ENCODE peak calls at places on chromosomes 5 and 9, in nine cellular contexts. L, S, V, H, B, E, K, Q and O are unnamed samples. For H3K27me3, the result is how much of the 10 kb centered on the place peaks cover.

GRCh38 chr5:157820593-157821252 is 38.2 kb downstream of the CLINT1 start:
- DNase-seq in H (no peak), L (peak), E (peak), V (no peak), K (no peak), B (peak), S (no peak), Q (peak), O (no peak)

GRCh38 chr9:87039809-87040392 is 92.6 kb upstream of the GAS1 start:
- DNase-seq in V (no peak), K (no peak), B (peak), E (no peak), S (no peak), Q (no peak), L (no peak), H (no peak), O (no peak)

GRCh38 chr9:32631991-32632390 is 3.5 kb downstream of the TAF1L start:
- DNase-seq in K (no peak), S (no peak), E (peak), L (no peak), V (no peak), Q (no peak), B (no peak), H (no peak), O (no peak)

GRCh38 chr9:94507531-94508258 is 47.2 kb upstream of the PCAT7 start:
- DNase-seq in Q (no peak), H (no peak), K (no peak), L (no peak), E (no peak), V (no peak), B (no peak), S (no peak), O (no peak)

GRCh38 chr5:75054110-75054930 is 2.0 kb upstream of the GCNT4 start:
- DNase-seq in L (peak), K (peak), S (peak), V (peak), E (no peak), Q (no peak), B (peak), H (no peak), O (no peak)

GRCh38 chr9:123408313-123409266 is 52.6 kb downstream of the CRB2 start:
- DNase-seq in S (no peak), V (no peak), K (no peak), Q (no peak), B (no peak), L (no peak), E (no peak), H (no peak), O (no peak)

GRCh38 chr5:102799017-102799416 is 43.9 kb downstream of the PAM start:
- DNase-seq in K (no peak), L (no peak), H (no peak), E (no peak), B (no peak), V (no peak), Q (no peak), S (no peak), O (no peak)

GRCh38 chr5:43315697-43316096 is 2.5 kb upstream of the HMGCS1 start:
- DNase-seq in E (no peak), V (no peak), Q (no peak), H (no peak), L (no peak), K (no peak), B (no peak), S (no peak), O (no peak)

GRCh38 chr9:87857141-87857947 is 25.3 kb upstream of the SPATA31E1 start:
- DNase-seq in E (no peak), V (no peak), H (no peak), K (no peak), S (no peak), B (no peak), Q (no peak), L (no peak), O (no peak)

GRCh38 chr9:94150890-94151660 is 66.8 kb downstream of the PTPDC1 start:
- DNase-seq in E (no peak), V (no peak), B (no peak), S (no peak), H (no peak), K (no peak), Q (no peak), L (no peak), O (no peak)

GRCh38 chr9:13266172-13266571 is 13.3 kb downstream of the MPDZ start:
- DNase-seq in V (no peak), Q (peak), K (no peak), L (peak), H (no peak), E (no peak), B (peak), S (no peak), O (no peak)

GRCh38 chr5:104179057-104179456 is 616.5 kb upstream of the NUDT12 start:
- DNase-seq in Q (peak), L (peak), E (peak), H (no peak), K (peak), S (no peak), B (peak), V (peak), O (peak)

GRCh38 chr5:139745121-139745799 is 50.3 kb upstream of the PSD2 start:
- DNase-seq in L (peak), S (peak), E (peak), K (no peak), H (no peak), B (peak), Q (no peak), V (no peak), O (no peak)

GRCh38 chr9:115413766-115414382 is 295.9 kb upstream of the TNC start:
- DNase-seq in Q (no peak), H (no peak), S (no peak), V (no peak), L (no peak), K (no peak), E (no peak), B (no peak), O (no peak)

GRCh38 chr9:136947955-136948510 is 3.0 kb downstream of the C8G start:
- DNase-seq in K (no peak), S (no peak), L (peak), H (no peak), Q (no peak), E (peak), V (peak), B (peak), O (no peak)

GRCh38 chr5:1726469-1726865 is 73.2 kb downstream of the MRPL36 start:
- DNase-seq in B (no peak), S (no peak), H (no peak), E (no peak), Q (no peak), V (peak), L (no peak), K (no peak), O (no peak)

DNA sequence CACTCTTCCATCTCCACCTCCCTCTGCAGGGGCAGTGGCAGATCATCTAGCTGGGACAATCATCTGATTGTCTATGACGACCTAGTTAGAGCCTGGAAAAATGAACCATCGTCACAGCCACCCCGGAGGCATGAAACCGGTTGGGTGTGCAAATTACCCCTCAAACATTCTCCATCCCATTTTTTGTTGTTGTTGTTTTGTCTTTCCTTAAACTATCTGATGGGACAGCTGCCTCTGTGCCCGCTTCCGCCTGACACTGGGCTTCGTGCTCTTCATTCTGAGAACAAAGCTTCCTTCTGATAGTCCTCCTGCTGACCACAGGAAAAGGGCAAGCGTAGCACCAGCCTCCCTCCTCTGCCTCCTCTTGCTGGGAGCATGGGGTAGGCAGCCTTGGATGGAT is 7.0 kb upstream of the NDST1 start:
- DNase-seq in V (no peak), E (no peak), K (no peak), B (no peak), L (no peak), H (no peak), Q (no peak), S (no peak), O (no peak)
- H3K27ac ChIP-seq in V (peak), E (no peak), K (no peak), B (no peak), L (peak), H (peak), Q (no peak), S (no peak), O (peak)

GRCh38 chr5:173245319-173246134 is 10.5 kb upstream of the NKX2-5 start:
- DNase-seq in E (peak), S (no peak), H (no peak), L (no peak), V (no peak), B (no peak), Q (no peak), K (no peak), O (no peak)

GRCh38 chr5:173242675-173243085 is 7.7 kb upstream of the NKX2-5 start:
- DNase-seq in H (no peak), S (no peak), V (no peak), L (no peak), K (no peak), B (no peak), Q (no peak), E (no peak), O (no peak)

GRCh38 chr5:173243808-173244305 is 8.9 kb upstream of the NKX2-5 start:
- DNase-seq in K (no peak), E (no peak), L (no peak), H (no peak), V (no peak), Q (no peak), B (no peak), S (no peak), O (no peak)

GRCh38 chr5:173242079-173242478 is 7.1 kb upstream of the NKX2-5 start:
- DNase-seq in Q (no peak), L (no peak), H (no peak), E (no peak), S (no peak), K (no peak), B (no peak), V (no peak), O (no peak)

GRCh38 chr5:173243215-173243614 is 8.2 kb upstream of the NKX2-5 start:
- DNase-seq in K (no peak), B (no peak), Q (no peak), V (no peak), H (no peak), L (no peak), E (no peak), S (no peak), O (no peak)
- H3K27me3 ChIP-seq in K (half or more), B (half or more), Q (half or more), V (half or more), H (half or more), L (half or more), E (half or more), S (half or more), O (half or more)

GRCh38 chr9:78314550-78314949 is 17.6 kb downstream of the PSAT1 start:
- DNase-seq in Q (no peak), E (no peak), K (no peak), H (no peak), V (no peak), B (no peak), L (no peak), S (no peak), O (no peak)

GRCh38 chr9:78316151-78316892 is 19.4 kb downstream of the PSAT1 start:
- DNase-seq in L (no peak), S (no peak), Q (no peak), K (no peak), E (no peak), V (no peak), H (no peak), B (no peak), O (no peak)

GRCh38 chr9:78312125-78312524 is 15.2 kb downstream of the PSAT1 start:
- DNase-seq in L (no peak), E (no peak), K (no peak), S (no peak), Q (no peak), H (no peak), V (no peak), B (no peak), O (no peak)

GRCh38 chr9:78311075-78311474 is 14.2 kb downstream of the PSAT1 start:
- DNase-seq in Q (no peak), L (no peak), K (no peak), B (no peak), V (no peak), S (no peak), H (no peak), E (no peak), O (no peak)

GRCh38 chr9:78314953-78315870 is 18.3 kb downstream of the PSAT1 start:
- DNase-seq in E (no peak), V (no peak), Q (peak), B (peak), L (no peak), S (no peak), H (no peak), K (no peak), O (no peak)
- TF ChIP-seq POLR2A in E (no peak), V (no peak), Q (no peak), B (no peak), L (no peak), S (no peak), H (no peak), K (peak), O (no peak)

DNA sequence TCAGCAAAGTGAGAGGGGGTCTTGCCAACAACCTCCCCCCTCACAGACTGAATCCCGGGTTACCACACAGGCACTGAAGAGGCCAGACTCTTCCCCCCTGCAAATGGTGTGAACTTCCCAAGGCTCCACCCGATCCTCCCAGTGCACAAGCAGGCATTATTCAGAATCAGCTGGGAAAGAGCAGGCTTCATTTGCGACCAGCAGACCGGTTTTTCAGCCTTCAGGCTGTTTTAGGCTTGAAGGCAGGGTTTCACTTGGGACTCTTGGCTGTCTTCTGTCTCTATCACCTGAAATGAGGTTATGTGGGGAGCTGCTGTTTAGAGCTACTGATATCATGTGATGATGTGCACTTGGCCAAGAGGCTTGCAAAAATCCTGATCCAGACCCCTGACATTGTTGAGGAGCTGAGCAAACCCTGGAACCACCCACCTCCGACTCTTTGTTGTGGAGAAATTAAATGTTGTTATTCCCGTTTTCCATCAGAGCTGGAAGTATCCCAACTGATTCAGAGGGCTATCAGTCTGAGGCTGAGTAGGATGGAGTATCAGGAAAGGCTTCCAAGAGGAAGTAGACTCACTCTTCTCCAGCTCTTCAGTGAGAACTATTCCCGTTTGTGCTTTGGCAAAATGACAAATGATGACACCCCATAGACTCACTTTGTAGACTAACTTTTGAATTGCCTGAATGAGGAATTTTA is 63.3 kb upstream of the ZFR start:
- DNase-seq in B (peak), K (no peak), H (no peak), V (no peak), S (peak), E (no peak), L (no peak), Q (peak), O (no peak)
- H3K27ac ChIP-seq in B (peak), K (no peak), H (peak), V (peak), S (peak), E (no peak), L (no peak), Q (no peak), O (no peak)

DNA sequence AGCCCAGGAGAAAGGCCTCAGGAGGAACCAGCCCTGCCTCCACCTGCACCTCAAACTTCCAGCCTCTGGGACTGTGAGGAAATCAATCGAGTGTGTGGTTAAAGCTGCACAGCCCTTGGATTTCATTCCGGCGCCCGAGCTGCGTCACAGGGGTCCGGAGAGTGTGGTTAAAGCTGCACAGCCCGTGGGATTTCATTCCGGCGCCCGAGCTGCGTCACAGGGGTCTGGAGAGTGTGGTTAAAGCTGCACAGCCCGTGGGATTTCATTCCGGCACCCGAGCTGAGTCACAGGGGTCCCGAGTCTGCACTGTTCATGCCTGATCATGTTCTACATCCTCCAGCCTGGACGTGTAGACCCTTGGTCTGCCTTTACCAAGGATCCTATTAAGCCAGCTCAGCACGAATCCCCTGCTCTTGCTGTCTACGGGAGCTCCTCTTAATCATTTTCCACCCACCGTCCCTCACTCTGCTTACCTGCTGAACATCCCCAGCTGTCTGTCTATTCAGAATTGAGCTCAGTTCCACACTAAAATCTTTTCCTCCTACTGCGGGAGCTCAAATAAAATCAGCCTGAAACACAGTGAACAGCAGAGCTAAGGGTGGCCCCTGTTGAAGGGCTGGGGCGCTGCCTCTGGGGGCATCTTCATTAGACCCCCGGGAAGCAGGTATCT is 73.0 kb upstream of the OLFM1 start:
- DNase-seq in V (no peak), E (no peak), L (no peak), H (no peak), K (no peak), Q (no peak), B (no peak), S (no peak), O (no peak)
- H3K27me3 ChIP-seq in V (half or more), E (under half), L (under half), H (under half), K (under half), Q (under half), B (under half), S (under half), O (under half)

DNA sequence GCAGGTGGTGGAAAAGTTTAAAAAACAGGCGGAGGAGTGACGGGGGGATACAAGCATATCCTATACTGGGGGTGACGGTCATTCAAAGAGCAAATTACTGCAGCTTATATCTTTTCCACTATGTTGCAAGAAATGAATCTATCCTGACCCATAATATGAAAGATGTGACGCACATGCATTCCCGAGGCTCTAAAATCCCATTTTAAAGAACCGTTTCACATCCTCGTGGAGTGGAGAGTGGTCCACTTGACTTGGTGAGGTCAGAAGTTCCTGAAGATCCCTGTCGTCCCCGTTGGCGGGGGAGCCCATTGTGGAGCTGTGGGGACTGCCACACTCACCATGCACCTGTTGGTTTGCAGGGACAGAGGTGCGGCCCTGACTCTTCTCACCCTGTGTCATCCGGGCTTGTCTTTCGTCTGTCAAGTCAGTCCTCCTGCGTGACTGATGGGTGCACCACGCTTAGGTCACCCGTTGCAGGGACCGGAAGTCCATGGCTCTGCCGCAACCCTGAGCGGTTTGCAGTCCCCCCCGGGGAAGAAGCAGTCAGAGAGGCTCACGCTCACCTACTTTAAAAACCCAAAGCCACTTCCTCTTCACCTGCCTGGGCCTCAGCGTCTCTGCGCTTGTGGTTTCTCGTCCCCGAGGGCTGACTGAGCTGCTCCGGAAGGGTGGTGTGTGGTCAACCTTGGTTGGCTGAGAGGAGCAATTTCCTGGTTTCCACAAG is 53.0 kb downstream of the USP20 start:
- DNase-seq in B (no peak), E (peak), L (peak), V (peak), K (no peak), S (no peak), Q (no peak), H (no peak), O (peak)
- TF ChIP-seq POLR2A in B (no peak), E (no peak), L (no peak), V (no peak), K (no peak), S (no peak), Q (no peak), H (no peak), O (no peak)

GRCh38 chr9:132020845-132021510 is 58.7 kb downstream of the MED27 start:
- DNase-seq in K (no peak), H (no peak), L (no peak), B (peak), E (no peak), Q (peak), V (no peak), S (no peak), O (no peak)

GRCh38 chr9:132019702-132020101 is 60.0 kb downstream of the MED27 start:
- DNase-seq in L (peak), S (no peak), H (no peak), K (no peak), E (no peak), B (no peak), V (no peak), Q (no peak), O (no peak)

GRCh38 chr9:132020272-132020671 is 59.4 kb downstream of the MED27 start:
- DNase-seq in E (no peak), H (no peak), L (no peak), Q (peak), K (no peak), S (no peak), B (no peak), V (no peak), O (no peak)

GRCh38 chr9:132015866-132016265 is 63.8 kb downstream of the MED27 start:
- DNase-seq in Q (no peak), H (no peak), B (no peak), K (no peak), E (no peak), S (no peak), L (no peak), V (no peak), O (no peak)

GRCh38 chr9:132018957-132019405 is 60.7 kb downstream of the MED27 start:
- DNase-seq in Q (no peak), L (no peak), B (peak), H (no peak), V (no peak), K (no peak), S (no peak), E (no peak), O (no peak)
- H3K27ac ChIP-seq in Q (no peak), L (no peak), B (no peak), H (no peak), V (no peak), K (no peak), S (no peak), E (no peak), O (no peak)

GRCh38 chr9:113649855-113650206 is 186.3 kb downstream of the RGS3 start:
- DNase-seq in V (no peak), E (no peak), K (no peak), S (no peak), B (no peak), L (no peak), Q (no peak), H (no peak), O (no peak)

GRCh38 chr9:113649054-113649453 is 185.5 kb downstream of the RGS3 start:
- DNase-seq in L (peak), K (no peak), B (peak), Q (peak), E (no peak), H (peak), V (no peak), S (no peak), O (no peak)

GRCh38 chr9:113648048-113648447 is 184.5 kb downstream of the RGS3 start:
- DNase-seq in H (peak), K (no peak), Q (no peak), V (no peak), B (no peak), S (no peak), E (no peak), L (no peak), O (no peak)

GRCh38 chr9:113646946-113647914 is 183.7 kb downstream of the RGS3 start:
- DNase-seq in B (no peak), E (no peak), H (peak), Q (no peak), L (no peak), K (no peak), V (no peak), S (no peak), O (no peak)

GRCh38 chr9:113648586-113648985 is 185.1 kb downstream of the RGS3 start:
- DNase-seq in L (no peak), V (no peak), Q (no peak), S (no peak), H (peak), E (no peak), B (no peak), K (no peak), O (no peak)
- H3K27me3 ChIP-seq in L (under half), V (under half), Q (under half), S (under half), H (under half), E (under half), B (under half), K (under half), O (under half)

GRCh38 chr5:73120222-73121108 is at the start of gene TMEM171:
- DNase-seq in E (no peak), H (no peak), S (peak), V (peak), B (peak), K (no peak), Q (peak), L (peak), O (peak)
- TF ChIP-seq POLR2A in E (no peak), H (no peak), S (no peak), V (no peak), B (no peak), K (no peak), Q (peak), L (peak), O (peak)